ENCODE peak calls at places on chromosomes 16 and 17, in ten cellular contexts. One of them, this sample, is unnamed.

GRCh38 chr17:70905796-70906195 is 736.5 kb downstream of the KCNJ2 start:
- DNase-seq in left cardiac atrium: peak
- DNase-seq in frontal cortex: no peak
- DNase-seq in RWPE1: peak
- DNase-seq in ELR: peak
- DNase-seq in occipital lobe: no peak
- DNase-seq in caudate nucleus: no peak
- DNase-seq in activated naive CD8-positive, alpha-beta T cell treated with anti-CD3 and anti-CD28 coated beads, Interleukin-2, amount 50 U/mL, for 16 hours: no peak
- DNase-seq in adipocyte: no peak
- DNase-seq in anterior cingulate cortex: no peak
- DNase-seq in this sample: peak

GRCh38 chr17:45924332-45924820 is 30.0 kb downstream of the MAPT start:
- DNase-seq in occipital lobe: no peak
- DNase-seq in frontal cortex: no peak
- DNase-seq in anterior cingulate cortex: no peak
- DNase-seq in left cardiac atrium: no peak
- DNase-seq in adipocyte: no peak
- DNase-seq in activated naive CD8-positive, alpha-beta T cell treated with anti-CD3 and anti-CD28 coated beads, Interleukin-2, amount 50 U/mL, for 16 hours: no peak
- DNase-seq in RWPE1: no peak
- DNase-seq in caudate nucleus: no peak
- DNase-seq in ELR: no peak
- DNase-seq in this sample: no peak

GRCh38 chr17:80104321-80104955 is 3.1 kb downstream of the GAA start:
- DNase-seq in adipocyte: no peak
- DNase-seq in caudate nucleus: no peak
- DNase-seq in activated naive CD8-positive, alpha-beta T cell treated with anti-CD3 and anti-CD28 coated beads, Interleukin-2, amount 50 U/mL, for 16 hours: no peak
- DNase-seq in frontal cortex: no peak
- DNase-seq in anterior cingulate cortex: no peak
- DNase-seq in ELR: peak
- DNase-seq in occipital lobe: no peak
- DNase-seq in left cardiac atrium: no peak
- DNase-seq in RWPE1: no peak
- DNase-seq in this sample: peak

GRCh38 chr16:53045554-53046250 is 7.0 kb downstream of the CHD9NB start:
- DNase-seq in occipital lobe: no peak
- DNase-seq in RWPE1: no peak
- DNase-seq in anterior cingulate cortex: no peak
- DNase-seq in caudate nucleus: no peak
- DNase-seq in left cardiac atrium: no peak
- DNase-seq in adipocyte: no peak
- DNase-seq in ELR: no peak
- DNase-seq in activated naive CD8-positive, alpha-beta T cell treated with anti-CD3 and anti-CD28 coated beads, Interleukin-2, amount 50 U/mL, for 16 hours: no peak
- DNase-seq in frontal cortex: no peak
- DNase-seq in this sample: no peak

GRCh38 chr16:48862087-48862532 is 252.1 kb upstream of the N4BP1 start:
- DNase-seq in left cardiac atrium: no peak
- DNase-seq in ELR: peak
- DNase-seq in frontal cortex: no peak
- DNase-seq in anterior cingulate cortex: no peak
- DNase-seq in adipocyte: no peak
- DNase-seq in caudate nucleus: no peak
- DNase-seq in RWPE1: peak
- DNase-seq in occipital lobe: no peak
- DNase-seq in activated naive CD8-positive, alpha-beta T cell treated with anti-CD3 and anti-CD28 coated beads, Interleukin-2, amount 50 U/mL, for 16 hours: no peak
- DNase-seq in this sample: peak

GRCh38 chr17:77392376-77393273 is 251.9 kb downstream of the SEC14L1 start:
- DNase-seq in frontal cortex: no peak
- DNase-seq in occipital lobe: no peak
- DNase-seq in anterior cingulate cortex: peak
- DNase-seq in adipocyte: no peak
- DNase-seq in ELR: no peak
- DNase-seq in activated naive CD8-positive, alpha-beta T cell treated with anti-CD3 and anti-CD28 coated beads, Interleukin-2, amount 50 U/mL, for 16 hours: no peak
- DNase-seq in RWPE1: no peak
- DNase-seq in caudate nucleus: no peak
- DNase-seq in left cardiac atrium: peak
- DNase-seq in this sample: no peak

GRCh38 chr16:66220766-66221165 is 145.7 kb upstream of the CDH5 start:
- DNase-seq in occipital lobe: no peak
- DNase-seq in frontal cortex: no peak
- DNase-seq in ELR: no peak
- DNase-seq in RWPE1: no peak
- DNase-seq in left cardiac atrium: no peak
- DNase-seq in anterior cingulate cortex: no peak
- DNase-seq in activated naive CD8-positive, alpha-beta T cell treated with anti-CD3 and anti-CD28 coated beads, Interleukin-2, amount 50 U/mL, for 16 hours: no peak
- DNase-seq in adipocyte: no peak
- DNase-seq in caudate nucleus: no peak
- DNase-seq in this sample: no peak

GRCh38 chr16:23171234-23171948 is 11.2 kb upstream of the SCNN1G start:
- DNase-seq in frontal cortex: no peak
- DNase-seq in adipocyte: no peak
- DNase-seq in RWPE1: peak
- DNase-seq in anterior cingulate cortex: no peak
- DNase-seq in occipital lobe: no peak
- DNase-seq in caudate nucleus: no peak
- DNase-seq in activated naive CD8-positive, alpha-beta T cell treated with anti-CD3 and anti-CD28 coated beads, Interleukin-2, amount 50 U/mL, for 16 hours: no peak
- DNase-seq in left cardiac atrium: no peak
- DNase-seq in ELR: peak
- DNase-seq in this sample: peak

GRCh38 chr16:31479752-31480151 is 3.2 kb upstream of the SLC5A2 start:
- DNase-seq in ELR: no peak
- DNase-seq in anterior cingulate cortex: no peak
- DNase-seq in RWPE1: no peak
- DNase-seq in caudate nucleus: no peak
- DNase-seq in occipital lobe: no peak
- DNase-seq in activated naive CD8-positive, alpha-beta T cell treated with anti-CD3 and anti-CD28 coated beads, Interleukin-2, amount 50 U/mL, for 16 hours: no peak
- DNase-seq in frontal cortex: no peak
- DNase-seq in adipocyte: no peak
- DNase-seq in left cardiac atrium: no peak
- DNase-seq in this sample: no peak

GRCh38 chr17:76038050-76038449 is 10.9 kb upstream of the EVPL start:
- DNase-seq in adipocyte: no peak
- DNase-seq in ELR: no peak
- DNase-seq in occipital lobe: no peak
- DNase-seq in RWPE1: no peak
- DNase-seq in caudate nucleus: no peak
- DNase-seq in left cardiac atrium: no peak
- DNase-seq in frontal cortex: no peak
- DNase-seq in activated naive CD8-positive, alpha-beta T cell treated with anti-CD3 and anti-CD28 coated beads, Interleukin-2, amount 50 U/mL, for 16 hours: no peak
- DNase-seq in anterior cingulate cortex: no peak
- DNase-seq in this sample: no peak

GRCh38 chr16:2365895-2366294 is 25.4 kb upstream of the ABCA3 start:
- DNase-seq in caudate nucleus: no peak
- DNase-seq in occipital lobe: no peak
- DNase-seq in adipocyte: peak
- DNase-seq in frontal cortex: no peak
- DNase-seq in left cardiac atrium: no peak
- DNase-seq in ELR: peak
- DNase-seq in RWPE1: no peak
- DNase-seq in anterior cingulate cortex: no peak
- DNase-seq in activated naive CD8-positive, alpha-beta T cell treated with anti-CD3 and anti-CD28 coated beads, Interleukin-2, amount 50 U/mL, for 16 hours: no peak
- DNase-seq in this sample: peak

GRCh38 chr16:87938412-87938949 is 2.2 kb upstream of the CA5A start:
- DNase-seq in activated naive CD8-positive, alpha-beta T cell treated with anti-CD3 and anti-CD28 coated beads, Interleukin-2, amount 50 U/mL, for 16 hours: no peak
- DNase-seq in occipital lobe: no peak
- DNase-seq in RWPE1: no peak
- DNase-seq in caudate nucleus: no peak
- DNase-seq in anterior cingulate cortex: no peak
- DNase-seq in adipocyte: no peak
- DNase-seq in frontal cortex: no peak
- DNase-seq in left cardiac atrium: no peak
- DNase-seq in ELR: no peak
- DNase-seq in this sample: no peak

GRCh38 chr17:80187493-80187892 is 17.7 kb downstream of the CARD14 start:
- DNase-seq in adipocyte: no peak
- DNase-seq in frontal cortex: no peak
- DNase-seq in caudate nucleus: no peak
- DNase-seq in anterior cingulate cortex: no peak
- DNase-seq in occipital lobe: no peak
- DNase-seq in ELR: no peak
- DNase-seq in left cardiac atrium: peak
- DNase-seq in RWPE1: peak
- DNase-seq in activated naive CD8-positive, alpha-beta T cell treated with anti-CD3 and anti-CD28 coated beads, Interleukin-2, amount 50 U/mL, for 16 hours: no peak
- DNase-seq in this sample: peak

GRCh38 chr17:48213797-48214196 is 106.2 kb downstream of the SNX11 start:
- DNase-seq in frontal cortex: no peak
- DNase-seq in left cardiac atrium: no peak
- DNase-seq in RWPE1: no peak
- DNase-seq in adipocyte: no peak
- DNase-seq in occipital lobe: no peak
- DNase-seq in anterior cingulate cortex: no peak
- DNase-seq in caudate nucleus: no peak
- DNase-seq in ELR: no peak
- DNase-seq in activated naive CD8-positive, alpha-beta T cell treated with anti-CD3 and anti-CD28 coated beads, Interleukin-2, amount 50 U/mL, for 16 hours: no peak
- DNase-seq in this sample: no peak

GRCh38 chr17:21452377-21453143 is 76.4 kb downstream of the KCNJ12 start:
- DNase-seq in occipital lobe: peak
- DNase-seq in left cardiac atrium: peak
- DNase-seq in ELR: peak
- DNase-seq in RWPE1: peak
- DNase-seq in activated naive CD8-positive, alpha-beta T cell treated with anti-CD3 and anti-CD28 coated beads, Interleukin-2, amount 50 U/mL, for 16 hours: no peak
- DNase-seq in caudate nucleus: peak
- DNase-seq in frontal cortex: peak
- DNase-seq in anterior cingulate cortex: peak
- DNase-seq in adipocyte: peak
- DNase-seq in this sample: peak

GRCh38 chr17:57574040-57574513 is 171.0 kb downstream of the CCDC182 start:
- DNase-seq in frontal cortex: no peak
- DNase-seq in ELR: no peak
- DNase-seq in occipital lobe: no peak
- DNase-seq in activated naive CD8-positive, alpha-beta T cell treated with anti-CD3 and anti-CD28 coated beads, Interleukin-2, amount 50 U/mL, for 16 hours: no peak
- DNase-seq in RWPE1: no peak
- DNase-seq in caudate nucleus: peak
- DNase-seq in adipocyte: no peak
- DNase-seq in left cardiac atrium: peak
- DNase-seq in anterior cingulate cortex: peak
- DNase-seq in this sample: no peak

GRCh38 chr16:72995151-72995881 is 52.6 kb downstream of the ZFHX3 start:
- DNase-seq in ELR: peak
- DNase-seq in caudate nucleus: no peak
- DNase-seq in frontal cortex: no peak
- DNase-seq in anterior cingulate cortex: no peak
- DNase-seq in adipocyte: no peak
- DNase-seq in RWPE1: no peak
- DNase-seq in occipital lobe: no peak
- DNase-seq in left cardiac atrium: no peak
- DNase-seq in activated naive CD8-positive, alpha-beta T cell treated with anti-CD3 and anti-CD28 coated beads, Interleukin-2, amount 50 U/mL, for 16 hours: no peak
- DNase-seq in this sample: no peak

GRCh38 chr16:17194190-17194780 is 276.5 kb downstream of the XYLT1 start:
- DNase-seq in left cardiac atrium: peak
- DNase-seq in activated naive CD8-positive, alpha-beta T cell treated with anti-CD3 and anti-CD28 coated beads, Interleukin-2, amount 50 U/mL, for 16 hours: peak
- DNase-seq in adipocyte: peak
- DNase-seq in occipital lobe: no peak
- DNase-seq in frontal cortex: no peak
- DNase-seq in caudate nucleus: no peak
- DNase-seq in ELR: peak
- DNase-seq in RWPE1: no peak
- DNase-seq in anterior cingulate cortex: no peak
- DNase-seq in this sample: no peak

GRCh38 chr16:20611350-20611902 is 35.3 kb upstream of the ACSM2B start:
- DNase-seq in activated naive CD8-positive, alpha-beta T cell treated with anti-CD3 and anti-CD28 coated beads, Interleukin-2, amount 50 U/mL, for 16 hours: no peak
- DNase-seq in anterior cingulate cortex: peak
- DNase-seq in RWPE1: no peak
- DNase-seq in left cardiac atrium: peak
- DNase-seq in ELR: no peak
- DNase-seq in caudate nucleus: peak
- DNase-seq in frontal cortex: no peak
- DNase-seq in adipocyte: no peak
- DNase-seq in occipital lobe: peak
- DNase-seq in this sample: no peak

GRCh38 chr17:8188408-8188839 is 1.6 kb downstream of the BORCS6 start:
- DNase-seq in occipital lobe: no peak
- DNase-seq in left cardiac atrium: no peak
- DNase-seq in caudate nucleus: no peak
- DNase-seq in anterior cingulate cortex: no peak
- DNase-seq in adipocyte: no peak
- DNase-seq in frontal cortex: no peak
- DNase-seq in RWPE1: no peak
- DNase-seq in ELR: no peak
- DNase-seq in activated naive CD8-positive, alpha-beta T cell treated with anti-CD3 and anti-CD28 coated beads, Interleukin-2, amount 50 U/mL, for 16 hours: no peak
- DNase-seq in this sample: no peak

GRCh38 chr17:72940511-72940910 is 152.0 kb downstream of the SLC39A11 start:
- DNase-seq in caudate nucleus: no peak
- DNase-seq in adipocyte: no peak
- DNase-seq in anterior cingulate cortex: no peak
- DNase-seq in left cardiac atrium: no peak
- DNase-seq in RWPE1: no peak
- DNase-seq in ELR: no peak
- DNase-seq in frontal cortex: no peak
- DNase-seq in activated naive CD8-positive, alpha-beta T cell treated with anti-CD3 and anti-CD28 coated beads, Interleukin-2, amount 50 U/mL, for 16 hours: no peak
- DNase-seq in occipital lobe: no peak
- DNase-seq in this sample: no peak

GRCh38 chr16:6165330-6165984 is 1067.9 kb upstream of the EEF2KMT start:
- DNase-seq in occipital lobe: no peak
- DNase-seq in left cardiac atrium: no peak
- DNase-seq in adipocyte: peak
- DNase-seq in ELR: peak
- DNase-seq in frontal cortex: no peak
- DNase-seq in activated naive CD8-positive, alpha-beta T cell treated with anti-CD3 and anti-CD28 coated beads, Interleukin-2, amount 50 U/mL, for 16 hours: no peak
- DNase-seq in caudate nucleus: no peak
- DNase-seq in anterior cingulate cortex: no peak
- DNase-seq in RWPE1: peak
- DNase-seq in this sample: no peak

GRCh38 chr17:79400989-79401703 is 209.7 kb downstream of the RBFOX3 start:
- DNase-seq in frontal cortex: peak
- DNase-seq in occipital lobe: peak
- DNase-seq in activated naive CD8-positive, alpha-beta T cell treated with anti-CD3 and anti-CD28 coated beads, Interleukin-2, amount 50 U/mL, for 16 hours: peak
- DNase-seq in adipocyte: peak
- DNase-seq in caudate nucleus: peak
- DNase-seq in RWPE1: peak
- DNase-seq in ELR: peak
- DNase-seq in anterior cingulate cortex: peak
- DNase-seq in left cardiac atrium: peak
- DNase-seq in this sample: peak

GRCh38 chr16:80250376-80250775 is 290.4 kb upstream of the DYNLRB2 start:
- DNase-seq in adipocyte: no peak
- DNase-seq in anterior cingulate cortex: no peak
- DNase-seq in ELR: no peak
- DNase-seq in left cardiac atrium: no peak
- DNase-seq in frontal cortex: no peak
- DNase-seq in occipital lobe: no peak
- DNase-seq in activated naive CD8-positive, alpha-beta T cell treated with anti-CD3 and anti-CD28 coated beads, Interleukin-2, amount 50 U/mL, for 16 hours: no peak
- DNase-seq in caudate nucleus: no peak
- DNase-seq in RWPE1: no peak
- DNase-seq in this sample: no peak

GRCh38 chr16:89600427-89600826 is 13.0 kb upstream of the DPEP1 start:
- DNase-seq in activated naive CD8-positive, alpha-beta T cell treated with anti-CD3 and anti-CD28 coated beads, Interleukin-2, amount 50 U/mL, for 16 hours: no peak
- DNase-seq in ELR: no peak
- DNase-seq in frontal cortex: no peak
- DNase-seq in RWPE1: no peak
- DNase-seq in left cardiac atrium: no peak
- DNase-seq in anterior cingulate cortex: no peak
- DNase-seq in occipital lobe: no peak
- DNase-seq in adipocyte: no peak
- DNase-seq in caudate nucleus: no peak
- DNase-seq in this sample: peak

GRCh38 chr17:72719582-72720493 is 372.6 kb downstream of the SLC39A11 start:
- DNase-seq in left cardiac atrium: no peak
- DNase-seq in activated naive CD8-positive, alpha-beta T cell treated with anti-CD3 and anti-CD28 coated beads, Interleukin-2, amount 50 U/mL, for 16 hours: no peak
- DNase-seq in adipocyte: no peak
- DNase-seq in caudate nucleus: no peak
- DNase-seq in occipital lobe: no peak
- DNase-seq in anterior cingulate cortex: no peak
- DNase-seq in frontal cortex: no peak
- DNase-seq in RWPE1: no peak
- DNase-seq in ELR: no peak
- DNase-seq in this sample: no peak

GRCh38 chr17:60134396-60135159 is 15.2 kb upstream of the CA4 start:
- DNase-seq in occipital lobe: no peak
- DNase-seq in frontal cortex: no peak
- DNase-seq in ELR: peak
- DNase-seq in activated naive CD8-positive, alpha-beta T cell treated with anti-CD3 and anti-CD28 coated beads, Interleukin-2, amount 50 U/mL, for 16 hours: no peak
- DNase-seq in RWPE1: no peak
- DNase-seq in anterior cingulate cortex: no peak
- DNase-seq in caudate nucleus: no peak
- DNase-seq in left cardiac atrium: peak
- DNase-seq in adipocyte: peak
- DNase-seq in this sample: no peak

GRCh38 chr16:89581045-89581695 is 5.6 kb downstream of the CPNE7 start:
- DNase-seq in left cardiac atrium: no peak
- DNase-seq in ELR: peak
- DNase-seq in occipital lobe: no peak
- DNase-seq in RWPE1: peak
- DNase-seq in activated naive CD8-positive, alpha-beta T cell treated with anti-CD3 and anti-CD28 coated beads, Interleukin-2, amount 50 U/mL, for 16 hours: no peak
- DNase-seq in anterior cingulate cortex: no peak
- DNase-seq in frontal cortex: no peak
- DNase-seq in caudate nucleus: no peak
- DNase-seq in adipocyte: peak
- DNase-seq in this sample: peak